ENCODE peak calls at places on chromosome 7, in four cellular contexts. Z is fibroblast of lung, J is HepG2, H is neural progenitor cell. D is an unnamed sample.

GRCh38 chr7:123230603-123231002 is 30.8 kb upstream of the SLC13A1 start:
- DNase-seq in H (no peak), Z (no peak), J (no peak), D (no peak)

GRCh38 chr7:83271212-83272099 is 108.8 kb upstream of the PCLO start:
- DNase-seq in Z (peak), H (peak), J (peak), D (peak)

GRCh38 chr7:133854739-133855138 is 272.4 kb upstream of the LRGUK start:
- DNase-seq in J (peak), H (peak), Z (peak), D (peak)

GRCh38 chr7:155961241-155962190 is 149.3 kb upstream of the SHH start:
- DNase-seq in H (peak), Z (no peak), J (peak), D (no peak)

GRCh38 chr7:40571796-40572195 is 437.0 kb downstream of the SUGCT start:
- DNase-seq in H (no peak), Z (peak), J (no peak), D (no peak)

GRCh38 chr7:75599244-75599771 is 107.2 kb downstream of the SPDYE5 start:
- DNase-seq in Z (no peak), J (no peak), H (peak), D (no peak)

GRCh38 chr7:44078521-44078920 is 3.8 kb downstream of the POLM start:
- DNase-seq in Z (no peak), J (no peak), H (no peak), D (no peak)

GRCh38 chr7:39615350-39615975 is 7.9 kb upstream of the RALA start:
- DNase-seq in J (no peak), H (no peak), Z (no peak), D (no peak)

GRCh38 chr7:38107486-38107893 is 70.6 kb upstream of the STARD3NL start:
- DNase-seq in H (peak), J (peak), Z (peak), D (peak)

GRCh38 chr7:102045681-102046372 is 228.4 kb downstream of the CUX1 start:
- DNase-seq in Z (no peak), H (no peak), J (no peak), D (no peak)

GRCh38 chr7:158272091-158272490 is 315.5 kb downstream of the PTPRN2 start:
- DNase-seq in J (no peak), Z (no peak), H (no peak), D (no peak)

GRCh38 chr7:134991469-134992339 is 5.4 kb downstream of the AGBL3 start:
- DNase-seq in H (no peak), Z (no peak), J (peak), D (peak)

GRCh38 chr7:77799078-77799964 is 748 bp downstream of the PHTF2 start:
- DNase-seq in J (no peak), Z (peak), H (peak), D (peak)

GRCh38 chr7:98223898-98224700 is 12.9 kb downstream of the BHLHA15 start:
- DNase-seq in Z (no peak), J (no peak), H (no peak), D (no peak)

GRCh38 chr7:2626498-2627117 is 5.2 kb upstream of the TTYH3 start:
- DNase-seq in J (no peak), Z (peak), H (no peak), D (no peak)

GRCh38 chr7:66348959-66349358 is 143.8 kb downstream of the TPST1 start:
- DNase-seq in Z (no peak), J (no peak), H (no peak), D (no peak)

GRCh38 chr7:34107306-34107705 is 202.0 kb downstream of the BMPER start:
- DNase-seq in J (no peak), H (no peak), Z (peak), D (no peak)

GRCh38 chr7:68417659-68418058 is 1180.6 kb upstream of the AUTS2 start:
- DNase-seq in J (no peak), Z (no peak), H (no peak), D (no peak)

GRCh38 chr7:67636363-67637355 is 640.0 kb downstream of the TYW1 start:
- DNase-seq in Z (no peak), H (peak), J (no peak), D (no peak)

GRCh38 chr7:114791771-114792170 is 130.1 kb upstream of the MDFIC start:
- DNase-seq in Z (no peak), J (no peak), H (no peak), D (no peak)

GRCh38 chr7:88072036-88072714 is 138.1 kb downstream of the ADAM22 start:
- DNase-seq in Z (peak), H (no peak), J (no peak), D (peak)

GRCh38 chr7:19491821-19492452 is 216.9 kb downstream of the POLR1F start:
- DNase-seq in J (no peak), H (peak), Z (peak), D (peak)

GRCh38 chr7:2606539-2606936 is 25.2 kb upstream of the TTYH3 start:
- DNase-seq in J (no peak), Z (no peak), H (no peak), D (no peak)

GRCh38 chr7:113880467-113881040 is 38.3 kb downstream of the PPP1R3A start:
- DNase-seq in Z (no peak), J (no peak), H (no peak), D (no peak)

GRCh38 chr7:108094375-108094774 is 35.8 kb downstream of the LAMB4 start:
- DNase-seq in Z (peak), H (no peak), J (no peak), D (no peak)

GRCh38 chr7:117271566-117271965 is 51.3 kb downstream of the WNT2 start:
- DNase-seq in H (no peak), J (no peak), Z (no peak), D (no peak)

GRCh38 chr7:32579776-32580175 is 84.5 kb downstream of the AVL9 start:
- DNase-seq in Z (no peak), J (no peak), H (no peak), D (no peak)
- H3K27ac ChIP-seq in Z (no peak), J (no peak), H (no peak), D (no peak)

GRCh38 chr7:32212321-32212720 is 142.1 kb upstream of the PDE1C start:
- DNase-seq in J (no peak), Z (no peak), H (no peak), D (no peak)

GRCh38 chr7:32204361-32205018 is 134.3 kb upstream of the PDE1C start:
- DNase-seq in J (peak), Z (peak), H (peak), D (peak)

GRCh38 chr7:32206488-32206887 is 136.3 kb upstream of the PDE1C start:
- DNase-seq in H (no peak), J (no peak), Z (no peak), D (no peak)

DNA sequence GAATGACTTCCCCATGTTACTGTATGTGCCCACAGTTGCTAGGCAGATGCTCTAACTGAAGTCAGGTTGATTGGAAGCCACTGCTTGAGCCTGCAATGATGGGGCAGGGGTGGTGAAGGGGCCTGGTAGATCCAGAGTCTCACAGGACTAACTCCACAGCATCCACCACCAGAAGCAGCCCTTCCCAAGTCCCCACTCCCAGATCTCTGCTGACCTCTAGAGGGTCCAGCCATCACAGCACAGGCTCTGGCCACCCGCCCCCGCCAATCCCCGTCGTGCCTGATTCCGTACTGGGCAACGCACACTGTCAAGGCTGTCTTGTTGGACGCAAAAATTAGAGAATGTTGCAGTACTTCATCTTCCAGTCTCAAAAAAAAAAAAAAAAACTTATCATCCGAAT is 136.8 kb upstream of the PDE1C start:
- DNase-seq in J (peak), Z (peak), H (peak), D (no peak)
- TF ChIP-seq CTCF in J (peak), Z (peak), H (peak), D (peak)

DNA sequence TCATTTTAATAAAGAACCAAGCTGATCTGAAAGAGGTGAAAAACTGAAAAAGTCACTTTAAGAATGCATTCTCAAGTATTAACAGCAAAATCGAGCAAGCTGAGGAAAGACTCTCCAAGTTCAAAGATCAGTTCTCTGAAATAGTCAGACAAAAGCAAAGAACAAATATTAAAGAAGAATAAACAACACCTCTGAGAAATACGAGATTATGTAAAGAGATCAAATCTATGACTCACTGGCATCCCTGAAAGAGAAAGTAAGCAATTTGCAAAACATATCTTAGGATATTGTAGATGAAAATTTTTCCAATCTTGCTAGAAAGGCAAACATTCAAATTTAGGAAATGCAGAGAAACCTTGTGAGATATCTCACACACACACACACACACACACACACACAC is 138.4 kb upstream of the HGF start:
- DNase-seq in J (no peak), Z (peak), H (no peak), D (no peak)
- H3K4me2 ChIP-seq in J (no peak), Z (no peak), H (no peak), D (no peak)

GRCh38 chr7:16421333-16422099 is at the start of gene CRPPA:
- DNase-seq in H (peak), Z (peak), J (peak), D (peak)
- H3K27ac ChIP-seq in H (no peak), Z (peak), J (peak), D (peak)

DNA sequence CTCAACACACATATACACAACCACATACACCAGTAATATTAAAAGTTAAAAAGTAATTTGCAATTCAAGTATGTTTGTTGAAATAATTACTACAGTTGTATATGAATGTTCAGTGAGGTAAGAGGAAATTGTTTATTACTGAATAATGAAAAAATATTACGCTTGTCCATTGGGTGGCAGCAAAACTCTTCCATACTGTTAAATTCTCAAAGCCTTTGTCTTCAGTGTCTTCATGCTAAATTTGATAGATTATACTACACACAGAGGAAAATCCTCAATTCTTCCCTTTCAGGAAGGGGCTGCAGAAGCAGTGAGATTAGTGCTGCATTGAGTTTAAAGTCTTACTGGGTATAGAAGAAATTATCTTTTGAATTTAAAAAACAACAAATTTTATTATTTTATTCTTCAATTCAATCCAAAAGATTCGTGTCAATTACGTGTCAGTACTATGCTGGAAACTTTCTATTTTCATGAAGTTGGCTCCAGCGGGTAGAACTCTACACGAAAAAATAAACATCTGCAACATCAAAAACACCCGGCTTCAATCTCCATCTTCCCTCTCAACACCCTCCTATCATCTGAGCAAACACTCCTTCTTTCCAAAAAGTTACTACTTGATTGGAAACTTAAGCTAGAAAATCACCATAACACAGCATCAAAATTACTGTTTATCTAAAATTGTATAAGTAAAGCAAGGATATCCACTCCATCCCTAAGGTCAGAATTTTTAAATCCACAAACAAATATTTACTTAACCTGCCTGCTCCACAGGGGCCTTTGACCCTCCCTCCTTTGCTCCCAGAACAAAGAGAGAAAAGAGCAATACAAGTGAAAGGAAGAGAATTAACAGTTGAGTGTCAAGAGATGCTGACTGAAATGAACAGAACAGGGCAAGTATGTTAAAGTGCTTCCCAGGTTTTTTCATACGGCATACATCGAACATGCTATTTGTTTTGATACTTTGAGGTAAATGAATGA is 37.0 kb upstream of the TES start:
- DNase-seq in H (peak), Z (peak), J (peak), D (peak)
- TF ChIP-seq CTCF in H (peak), Z (peak), J (peak), D (peak)

DNA sequence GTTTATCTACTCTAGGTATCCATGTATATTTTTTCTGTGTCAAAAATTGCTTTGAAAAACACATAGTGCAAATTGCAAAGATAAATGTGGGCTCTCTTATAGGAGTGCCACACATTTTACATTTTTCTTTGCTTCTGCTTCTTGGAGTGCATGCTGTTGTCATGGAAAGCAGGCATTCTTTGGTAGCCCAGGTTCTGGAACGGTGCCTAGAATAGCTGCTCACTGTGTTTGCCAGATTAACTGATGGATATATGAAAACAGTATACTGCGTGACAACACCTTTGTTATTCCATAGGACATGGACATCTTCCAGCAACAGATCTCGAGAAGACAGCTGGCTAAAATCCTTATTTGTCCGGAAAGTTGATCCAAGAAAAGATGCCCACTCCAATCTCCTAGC is 13.4 kb downstream of the NIPSNAP2 start:
- DNase-seq in H (no peak), Z (peak), J (no peak), D (no peak)
- H3K4me2 ChIP-seq in H (no peak), Z (no peak), J (no peak), D (no peak)

GRCh38 chr7:140231779-140232491 is 55.2 kb upstream of the KDM7A start:
- DNase-seq in H (no peak), J (no peak), Z (no peak), D (peak)

GRCh38 chr7:140230862-140231778 is 54.3 kb upstream of the KDM7A start:
- DNase-seq in H (peak), J (peak), Z (no peak), D (peak)

GRCh38 chr7:140229101-140229525 is 52.3 kb upstream of the KDM7A start:
- DNase-seq in H (no peak), J (peak), Z (no peak), D (no peak)

GRCh38 chr7:140229591-140230516 is 53.1 kb upstream of the KDM7A start:
- DNase-seq in Z (no peak), H (peak), J (peak), D (peak)

GRCh38 chr7:140230517-140230861 is 53.7 kb upstream of the KDM7A start:
- DNase-seq in J (peak), H (peak), Z (no peak), D (peak)
- H3K27ac ChIP-seq in J (peak), H (no peak), Z (no peak), D (peak)

DNA sequence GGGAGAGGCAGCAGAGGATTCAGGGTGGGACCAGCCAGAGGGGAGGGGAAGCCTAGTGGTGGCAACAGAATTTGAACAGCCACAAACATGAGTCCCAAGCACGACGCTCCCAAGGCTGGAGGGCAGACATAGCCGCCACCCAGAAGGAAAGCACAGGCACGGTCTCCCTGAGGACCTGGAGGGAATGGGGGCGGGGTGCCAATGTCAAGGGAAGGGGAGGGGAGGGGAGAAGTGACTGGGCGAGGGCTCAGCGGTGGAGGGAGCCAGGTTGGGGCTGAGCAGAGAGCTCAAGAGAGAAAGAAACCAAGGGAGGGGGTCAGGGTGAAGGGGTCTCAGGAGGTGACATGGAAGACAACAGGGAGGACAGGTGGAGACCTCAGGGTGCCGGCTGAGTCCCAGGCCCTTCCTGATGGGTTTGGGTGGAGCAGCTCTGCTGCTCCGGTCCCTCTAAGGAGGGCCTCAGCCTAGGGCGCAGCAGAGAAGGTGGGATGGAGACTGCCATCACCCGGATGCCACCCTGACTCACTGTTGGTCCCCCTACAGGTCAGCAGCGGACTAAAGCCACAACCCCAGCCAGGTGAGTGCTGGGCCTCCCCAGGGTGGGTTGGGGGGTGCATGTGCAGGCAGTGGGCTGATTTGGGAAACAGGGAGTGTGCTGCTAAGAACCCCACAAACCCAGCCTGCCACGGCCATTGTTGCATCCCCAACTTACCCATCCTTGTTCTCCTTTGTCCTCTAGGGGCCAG is 24.2 kb downstream of the PILRA start:
- DNase-seq in H (no peak), Z (no peak), J (no peak), D (no peak)
- TF ChIP-seq CTCF in H (no peak), Z (no peak), J (peak), D (no peak)

DNA sequence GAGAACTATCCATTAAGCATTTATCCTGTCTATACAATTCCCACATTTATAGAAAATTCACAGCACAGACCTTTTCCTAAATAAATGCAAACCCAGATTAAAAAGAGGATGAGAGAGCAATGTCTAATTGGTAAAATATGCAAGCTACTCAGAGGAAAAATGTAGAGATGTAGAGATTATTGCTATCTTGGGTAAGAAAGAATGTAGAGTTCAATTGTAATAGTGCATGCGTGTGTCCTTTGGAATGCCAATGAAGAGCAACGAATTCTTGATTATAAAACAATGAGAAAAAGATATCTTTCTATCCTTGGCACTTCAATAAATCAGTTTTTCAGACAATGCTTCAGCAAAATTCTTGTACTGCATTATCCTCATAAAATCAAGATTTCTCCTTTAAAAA is 50.9 kb downstream of the SEMA3D start:
- DNase-seq in H (no peak), J (no peak), Z (peak), D (no peak)
- H3K4me2 ChIP-seq in H (no peak), J (no peak), Z (no peak), D (no peak)